ENCODE peak calls at places on chromosomes 4 and X, in five cellular contexts. D, G, P, Q and L are unnamed samples.

GRCh38 chrX:130887392-130887791 is 15.6 kb downstream of the ENOX2 start:
- DNase-seq in D (peak; percentile 15), G (no peak), P (no peak), Q (no peak), L (no peak)

GRCh38 chrX:120749141-120749846 is 119.4 kb upstream of the C1GALT1C1 start:
- DNase-seq in D (no peak), G (no peak), P (peak; percentile 3), Q (no peak), L (no peak)

GRCh38 chrX:12825801-12826200 is 34.6 kb downstream of the PRPS2 start:
- DNase-seq in D (no peak), G (no peak), P (no peak), Q (no peak), L (no peak)

GRCh38 chr4:76305971-76306881 is at the start of gene STBD1:
- DNase-seq in D (peak; percentile 84), G (peak; percentile 50), P (peak; percentile 61), Q (peak; percentile 57), L (peak; percentile 37)

GRCh38 chr4:76301775-76302162 is 4.8 kb upstream of the STBD1 start:
- DNase-seq in D (no peak), G (no peak), P (no peak), Q (no peak), L (no peak)

GRCh38 chr4:76011700-76012387 is 4.5 kb upstream of the CXCL9 start:
- DNase-seq in D (no peak), G (peak; percentile 84), P (no peak), Q (no peak), L (peak; percentile 77)

GRCh38 chr4:184762100-184762499 is 28.2 kb upstream of the CENPU start:
- DNase-seq in D (no peak), G (no peak), P (no peak), Q (no peak), L (peak; percentile 41)

GRCh38 chr4:153486281-153487151 is 20.4 kb downstream of the TMEM131L start:
- DNase-seq in D (no peak), G (peak; percentile 83), P (no peak), Q (no peak), L (no peak)

GRCh38 chr4:181849472-181849871 is 393.7 kb upstream of the TENM3 start:
- DNase-seq in D (no peak), G (no peak), P (no peak), Q (no peak), L (no peak)
- TF ChIP-seq CTCF in D (no peak), G (no peak), P (no peak), Q (no peak), L (no peak)

GRCh38 chrX:39809326-39809725 is 288.4 kb downstream of the BCOR start:
- DNase-seq in D (no peak), G (peak; percentile 41), P (no peak), Q (no peak), L (no peak)
- TF ChIP-seq CTCF in D (no peak), G (no peak), P (no peak), Q (no peak), L (no peak)

GRCh38 chr4:122784261-122784660 is 42.4 kb upstream of the FGF2 start:
- DNase-seq in D (no peak), G (peak; percentile 45), P (no peak), Q (no peak), L (no peak)
- TF ChIP-seq CTCF in D (no peak), G (no peak), P (no peak), Q (no peak), L (no peak)

DNA sequence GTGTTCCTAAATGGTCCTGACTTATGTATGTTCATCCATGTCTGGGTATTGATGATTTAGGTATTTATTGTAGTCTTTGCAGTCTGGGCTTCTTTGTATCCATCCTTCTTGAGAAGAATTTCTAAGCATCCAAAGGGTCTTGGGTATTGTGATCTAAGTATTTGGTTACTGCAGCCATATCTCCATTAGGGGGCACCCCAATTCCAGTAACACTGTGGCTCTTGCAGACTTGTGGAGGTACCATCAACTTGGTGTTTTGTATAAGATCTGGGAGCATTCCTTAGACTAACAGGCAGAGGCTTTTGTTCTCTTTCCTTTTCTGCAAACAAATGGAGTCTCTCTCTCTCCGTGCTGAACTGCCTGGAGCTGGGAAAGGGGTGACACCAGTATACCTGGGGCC is 113.7 kb upstream of the NEXMIF start:
- DNase-seq in D (no peak), G (peak; percentile 30), P (no peak), Q (no peak), L (no peak)
- TF ChIP-seq CTCF in D (no peak), G (peak; percentile 29), P (no peak), Q (peak; percentile 17), L (peak; percentile 56)

DNA sequence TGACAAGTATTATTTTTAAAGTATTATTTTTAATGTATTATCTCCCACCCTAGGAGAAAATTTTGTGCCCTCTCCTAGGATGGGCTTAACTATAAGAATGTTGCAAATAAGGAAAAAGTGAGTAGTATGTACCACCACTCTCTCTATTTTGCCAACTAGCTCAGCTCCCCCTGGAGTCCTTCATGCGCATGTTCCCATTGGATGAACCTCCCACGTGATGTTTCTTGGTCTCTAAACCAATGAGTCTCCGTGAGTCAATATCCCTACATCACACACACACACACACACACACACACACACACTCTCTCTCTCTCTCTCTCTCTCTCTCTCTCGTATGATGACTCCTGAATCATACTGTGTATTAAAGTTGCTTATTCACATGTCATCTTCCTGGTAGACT is 129.7 kb upstream of the ZFP42 start:
- DNase-seq in D (no peak), G (no peak), P (no peak), Q (no peak), L (no peak)
- TF ChIP-seq CTCF in D (no peak), G (no peak), P (no peak), Q (no peak), L (no peak)

GRCh38 chrX:150683536-150684146 is 9.6 kb upstream of the MTMR1 start:
- DNase-seq in D (no peak), G (peak; percentile 58), P (peak; percentile 8), Q (no peak), L (peak; percentile 54)

GRCh38 chrX:150683112-150683511 is 10.1 kb upstream of the MTMR1 start:
- DNase-seq in D (no peak), G (no peak), P (no peak), Q (no peak), L (no peak)

DNA sequence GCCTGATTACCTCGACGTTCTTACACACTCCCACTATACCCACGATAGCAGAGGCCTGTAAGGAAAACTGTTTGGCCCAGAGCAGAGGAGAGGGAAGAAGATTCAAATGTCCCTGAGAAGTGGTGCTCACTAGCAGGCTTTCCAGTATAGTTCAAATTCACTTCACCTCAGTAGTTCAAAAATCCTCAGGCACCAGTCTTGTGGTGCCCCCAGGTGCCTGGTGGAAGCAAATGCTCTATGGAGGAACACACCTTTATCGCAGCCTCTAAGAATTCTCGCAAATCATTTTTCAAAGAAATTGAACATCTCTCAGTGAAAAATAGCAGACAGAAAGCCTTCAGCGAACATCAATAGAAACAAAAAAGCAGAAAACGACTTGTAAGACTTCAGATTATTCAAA is 12.2 kb upstream of the MTMR1 start:
- DNase-seq in D (no peak), G (peak; percentile 32), P (no peak), Q (no peak), L (no peak)
- TF ChIP-seq CTCF in D (no peak), G (peak; percentile 36), P (no peak), Q (peak; percentile 54), L (peak; percentile 41)

DNA sequence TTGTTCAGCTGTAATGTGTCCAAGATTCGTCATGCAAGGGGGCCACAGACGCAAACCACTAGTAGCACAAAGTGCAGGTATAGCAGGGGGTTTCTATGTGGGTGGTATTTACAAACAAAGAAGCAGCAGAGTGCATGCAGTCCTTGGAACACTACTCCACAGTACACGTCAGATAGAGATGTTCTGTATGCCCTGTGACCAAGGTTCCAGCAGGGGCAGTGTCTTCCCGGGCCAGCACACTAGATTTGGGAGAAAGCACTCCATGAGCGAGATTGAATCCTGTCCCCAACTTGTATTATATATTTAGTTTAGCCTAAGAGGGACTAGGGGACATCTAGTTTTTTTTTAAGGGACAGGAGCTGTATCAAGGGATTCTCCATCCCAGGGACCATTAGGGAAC is 54.4 kb upstream of the ESX1 start:
- DNase-seq in D (no peak), G (no peak), P (no peak), Q (no peak), L (no peak)
- TF ChIP-seq CTCF in D (no peak), G (no peak), P (no peak), Q (no peak), L (no peak)

DNA sequence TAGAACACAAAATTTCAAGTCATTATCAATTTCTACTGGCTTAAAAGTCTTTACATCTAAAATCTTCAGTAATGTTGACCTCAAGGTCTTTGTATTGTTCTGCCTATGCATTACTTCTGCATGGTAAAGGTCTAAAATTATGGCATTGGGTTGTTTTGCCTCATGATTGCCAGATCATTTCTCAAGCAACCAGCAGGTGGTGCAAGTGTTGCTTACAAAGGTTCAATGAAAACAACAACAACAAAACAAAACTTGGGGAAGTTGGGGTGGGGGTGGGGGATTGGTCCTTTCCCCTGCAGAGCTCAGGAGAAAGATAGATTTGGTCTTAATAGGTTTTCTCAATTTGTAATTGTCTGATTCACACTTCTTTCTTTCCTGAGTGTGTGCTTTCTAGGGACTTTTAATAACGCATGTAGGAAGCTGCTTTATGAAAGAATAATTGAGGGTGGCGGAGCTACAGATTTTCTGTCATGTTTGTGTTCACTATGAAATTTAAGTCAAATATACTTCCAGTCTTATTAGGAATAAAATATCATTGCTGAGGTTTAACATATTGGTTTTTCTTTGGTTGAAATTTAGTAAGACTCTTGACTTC is 145.1 kb downstream of the COL4A5 start:
- DNase-seq in D (no peak), G (no peak), P (peak; percentile 8), Q (peak; percentile 30), L (peak; percentile 7)
- TF ChIP-seq CTCF in D (peak; percentile 45), G (peak; percentile 39), P (peak; percentile 48), Q (peak; percentile 63), L (peak; percentile 59)

DNA sequence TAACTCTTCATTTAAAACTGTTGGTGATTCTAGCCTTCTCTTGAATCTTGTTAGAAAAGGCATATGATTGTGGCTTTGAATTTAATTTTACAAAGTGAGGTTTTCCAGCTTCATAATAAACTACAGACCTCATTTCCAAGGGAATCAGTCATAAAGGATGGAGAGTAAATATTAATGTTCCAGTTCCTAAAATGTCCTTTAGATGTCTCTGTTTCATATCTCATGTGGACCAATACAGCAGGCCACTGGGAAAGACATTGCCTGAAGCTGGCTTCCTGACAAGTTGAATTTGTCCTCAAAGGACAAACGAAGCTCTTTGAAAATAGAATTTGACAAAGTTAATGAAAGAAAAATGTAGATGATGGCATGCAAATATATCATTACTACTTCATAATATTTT is 125.4 kb downstream of the ZNF330 start:
- DNase-seq in D (no peak), G (peak; percentile 80), P (no peak), Q (no peak), L (peak; percentile 20)
- TF ChIP-seq CTCF in D (peak; percentile 20), G (peak; percentile 65), P (peak; percentile 41), Q (peak; percentile 67), L (peak; percentile 54)